ENCODE peak calls at places on chromosomes 7 and 10, in ten cellular contexts. G is MM.1S; Z is keratinocyte; F is SJSA1; V is CD8-positive, alpha-beta memory T cell; T is psoas muscle; L is left ventricle myocardium inferior; N is colonic mucosa; K is naive thymus-derived CD4-positive, alpha-beta T cell; A is upper lobe of right lung. D is an unnamed sample.

GRCh38 chr7:88111842-88112385 is 107.9 kb downstream of the SRI start:
- DNase-seq in G (no peak), Z (no peak), F (no peak), V (no peak), T (no peak), L (no peak), N (no peak), K (no peak), A (no peak), D (no peak)

GRCh38 chr10:80487791-80488538 is 33.9 kb downstream of the TSPAN14 start:
- DNase-seq in G (no peak), Z (no peak), F (no peak), V (peak; percentile 57), T (no peak), L (peak; percentile 39), N (no peak), K (peak; percentile 51), A (peak; percentile 83), D (peak; percentile 90)

GRCh38 chr10:101485681-101486554 is 102.1 kb downstream of the POLL start:
- DNase-seq in G (no peak), Z (no peak), F (no peak), V (no peak), T (peak; percentile 17), L (no peak), N (peak; percentile 20), K (no peak), A (no peak), D (no peak)

GRCh38 chr10:96565774-96566173 is 21.0 kb downstream of the TM9SF3 start:
- DNase-seq in G (no peak), Z (no peak), F (peak; percentile 61), V (no peak), T (no peak), L (no peak), N (no peak), K (no peak), A (no peak), D (no peak)

GRCh38 chr7:112699725-112700513 is 90.3 kb downstream of the TMEM168 start:
- DNase-seq in G (no peak), Z (no peak), F (no peak), V (no peak), T (no peak), L (no peak), N (no peak), K (no peak), A (no peak), D (no peak)

GRCh38 chr10:37739181-37739580 is 118.2 kb downstream of the ZNF248 start:
- DNase-seq in G (no peak), Z (no peak), F (peak; percentile 34), V (no peak), T (no peak), L (no peak), N (no peak), K (no peak), A (no peak), D (no peak)

GRCh38 chr7:46385662-46386309 is 464.7 kb upstream of the IGFBP3 start:
- DNase-seq in G (no peak), Z (no peak), F (peak; percentile 60), V (no peak), T (no peak), L (no peak), N (no peak), K (no peak), A (no peak), D (no peak)

GRCh38 chr7:156638443-156639077 is 2.0 kb upstream of the RNF32 start:
- DNase-seq in G (no peak), Z (no peak), F (no peak), V (no peak), T (no peak), L (no peak), N (no peak), K (no peak), A (no peak), D (no peak)

GRCh38 chr7:135811513-135811912 is 62.9 kb upstream of the FAM180A start:
- DNase-seq in G (no peak), Z (no peak), F (peak; percentile 15), V (no peak), T (no peak), L (no peak), N (no peak), K (no peak), A (no peak), D (no peak)

GRCh38 chr7:111076205-111076604 is 14.7 kb upstream of the LRRN3 start:
- DNase-seq in G (no peak), Z (no peak), F (no peak), V (no peak), T (no peak), L (no peak), N (no peak), K (no peak), A (no peak), D (no peak)

GRCh38 chr7:15561840-15562239 is at the start of gene AGMO:
- DNase-seq in G (no peak), Z (no peak), F (no peak), V (no peak), T (peak; percentile 57), L (peak; percentile 71), N (peak; percentile 87), K (no peak), A (no peak), D (no peak)

GRCh38 chr10:86178401-86179142 is 188.0 kb downstream of the GRID1 start:
- DNase-seq in G (no peak), Z (no peak), F (peak; percentile 5), V (no peak), T (no peak), L (no peak), N (no peak), K (no peak), A (peak; percentile 63), D (no peak)

GRCh38 chr7:2689951-2690705 is 2.1 kb downstream of the AMZ1 start:
- DNase-seq in G (peak; percentile 24), Z (no peak), F (peak; percentile 44), V (no peak), T (no peak), L (no peak), N (no peak), K (no peak), A (no peak), D (no peak)

GRCh38 chr7:128827971-128828711 is 2.1 kb upstream of the FLNC start:
- DNase-seq in G (no peak), Z (no peak), F (peak; percentile 56), V (no peak), T (peak; percentile 71), L (peak; percentile 72), N (no peak), K (no peak), A (no peak), D (no peak)

GRCh38 chr7:132145466-132145865 is 430.8 kb downstream of the PLXNA4 start:
- DNase-seq in G (no peak), Z (peak; percentile 98), F (peak; percentile 4), V (no peak), T (peak; percentile 43), L (peak; percentile 25), N (peak; percentile 21), K (no peak), A (no peak), D (no peak)

GRCh38 chr10:133401500-133401899 is 7.5 kb downstream of the MTG1 start:
- DNase-seq in G (no peak), Z (no peak), F (no peak), V (no peak), T (no peak), L (no peak), N (no peak), K (no peak), A (peak; percentile 40), D (no peak)
- H3K36me3 ChIP-seq in G (peaks cover 12% of the 10 kb centered on the region), Z (peaks cover 29% of the 10 kb centered on the region), F (peaks cover 68% of the 10 kb centered on the region), V (no peaks in the 10 kb centered on the region), T (peaks cover 95% of the 10 kb centered on the region), L (peaks cover 93% of the 10 kb centered on the region), N (peaks cover 12% of the 10 kb centered on the region), K (no peaks in the 10 kb centered on the region), A (peaks cover 90% of the 10 kb centered on the region), D (peaks cover 50% of the 10 kb centered on the region)

DNA sequence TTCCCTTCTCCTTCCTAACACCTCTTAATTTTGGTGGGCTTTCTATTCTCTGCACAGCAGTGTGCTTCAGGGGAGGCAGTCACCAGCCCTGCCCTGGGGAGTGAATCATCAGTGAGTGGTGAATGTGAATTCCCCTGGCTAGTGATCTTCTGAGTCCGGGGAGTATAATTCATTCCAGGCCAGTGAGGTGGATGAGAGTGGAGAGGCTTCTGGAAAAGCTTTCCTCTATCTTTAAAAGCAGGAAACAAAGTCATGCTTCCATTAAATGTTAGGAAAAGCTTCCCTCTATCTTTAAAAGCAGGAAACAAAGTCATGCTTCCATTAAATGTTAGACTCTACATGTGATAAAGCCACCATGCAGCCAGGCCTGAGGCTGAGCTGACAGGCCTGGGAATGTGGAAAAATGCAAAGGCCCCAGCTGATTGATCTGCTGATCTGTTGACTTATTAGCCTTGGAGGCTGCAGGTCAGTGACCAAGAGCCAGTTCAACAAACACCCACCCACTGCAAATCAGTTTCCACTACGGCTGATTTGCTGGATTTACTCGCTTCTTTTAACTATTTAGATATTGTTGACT is 25.4 kb upstream of the ITGB1 start:
- DNase-seq in G (no peak), Z (peak; percentile 82), F (peak; percentile 91), V (peak; percentile 33), T (no peak), L (no peak), N (no peak), K (no peak), A (no peak), D (no peak)
- H3K4me1 ChIP-seq in G (peaks cover 12% of the 10 kb centered on the region), Z (peaks cover 61% of the 10 kb centered on the region), F (peaks cover 57% of the 10 kb centered on the region), V (peaks cover 37% of the 10 kb centered on the region), T (peaks cover 8% of the 10 kb centered on the region), L (peaks cover 43% of the 10 kb centered on the region), N (peaks cover 7% of the 10 kb centered on the region), K (peaks cover 11% of the 10 kb centered on the region), A (peaks cover 29% of the 10 kb centered on the region), D (peaks cover 21% of the 10 kb centered on the region)

GRCh38 chr10:68735119-68735518 is 14.1 kb downstream of the CCAR1 start:
- DNase-seq in G (no peak), Z (no peak), F (no peak), V (no peak), T (no peak), L (no peak), N (no peak), K (no peak), A (no peak), D (no peak)

GRCh38 chr10:68732651-68733050 is 11.6 kb downstream of the CCAR1 start:
- DNase-seq in G (no peak), Z (no peak), F (no peak), V (no peak), T (no peak), L (no peak), N (no peak), K (no peak), A (no peak), D (no peak)

DNA sequence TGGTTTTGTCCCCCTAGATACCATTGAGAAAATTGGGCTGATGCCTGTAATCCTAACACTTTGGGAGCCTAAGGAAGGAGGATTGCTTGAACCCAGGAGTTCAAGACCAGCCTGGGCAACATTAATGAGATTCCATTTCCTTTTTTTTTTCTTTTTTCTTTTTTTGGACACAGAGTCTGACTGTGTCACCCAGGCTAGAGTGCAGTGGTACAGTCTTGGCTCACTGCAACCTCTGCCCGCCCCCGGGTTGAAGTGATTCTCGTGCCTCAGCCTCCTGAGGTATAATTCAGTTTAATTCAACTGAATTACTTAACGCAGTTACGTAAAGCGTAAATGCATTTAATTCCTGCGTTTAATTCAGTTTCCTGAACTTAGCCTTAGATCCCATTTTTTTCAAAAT is 13.3 kb downstream of the CCAR1 start:
- DNase-seq in G (no peak), Z (no peak), F (no peak), V (no peak), T (no peak), L (no peak), N (no peak), K (no peak), A (no peak), D (no peak)
- H3K36me3 ChIP-seq in G (peaks cover 12% of the 10 kb centered on the region), Z (peaks cover 30% of the 10 kb centered on the region), F (peaks cover 89% of the 10 kb centered on the region), V (peaks cover 46% of the 10 kb centered on the region), T (peaks cover 100% of the 10 kb centered on the region), L (peaks cover 98% of the 10 kb centered on the region), N (peaks cover 7% of the 10 kb centered on the region), K (peaks cover 17% of the 10 kb centered on the region), A (peaks cover 98% of the 10 kb centered on the region), D (peaks cover 79% of the 10 kb centered on the region)

GRCh38 chr7:42935861-42936260 is 3.7 kb downstream of the MRPL32 start:
- DNase-seq in G (peak; percentile 56), Z (no peak), F (no peak), V (no peak), T (no peak), L (no peak), N (no peak), K (no peak), A (no peak), D (no peak)
- H3K4me1 ChIP-seq in G (peaks cover 21% of the 10 kb centered on the region), Z (no peaks in the 10 kb centered on the region), F (peaks cover 6% of the 10 kb centered on the region), V (peaks cover 19% of the 10 kb centered on the region), T (peaks cover 11% of the 10 kb centered on the region), L (peaks cover 39% of the 10 kb centered on the region), N (peaks cover 5% of the 10 kb centered on the region), K (peaks cover 18% of the 10 kb centered on the region), A (peaks cover 12% of the 10 kb centered on the region), D (peaks cover 33% of the 10 kb centered on the region)

D was measured in CD4-positive, CD25-positive, alpha-beta regulatory T cell.